ENCODE peak calls at places on chromosomes 5 and 9, in five cellular contexts. E is brain microvascular endothelial cell, C is upper lobe of left lung, N is lower lobe of right lung, Q is gastrocnemius medialis. F is an unnamed sample.

GRCh38 chr5:43854697-43855292 is 251.8 kb downstream of the NNT start:
- DNase-seq in Q (no peak), N (no peak), E (no peak), C (no peak), F (no peak)

GRCh38 chr5:145965804-145966203 is 29.4 kb downstream of the SH3RF2 start:
- DNase-seq in E (no peak), C (no peak), Q (peak), N (no peak), F (no peak)

GRCh38 chr9:93807166-93808013 is 147.8 kb downstream of the BARX1 start:
- DNase-seq in E (no peak), Q (no peak), N (no peak), C (peak), F (no peak)

GRCh38 chr9:136596630-136597031 is 50.8 kb upstream of the NOTCH1 start:
- DNase-seq in N (no peak), Q (no peak), E (no peak), C (peak), F (peak)

GRCh38 chr5:21152611-21153010 is 1164.6 kb upstream of the CDH18 start:
- DNase-seq in E (peak), N (no peak), Q (no peak), C (no peak), F (no peak)

GRCh38 chr5:11596185-11596584 is 308.1 kb downstream of the CTNND2 start:
- DNase-seq in C (no peak), E (no peak), Q (no peak), N (no peak), F (no peak)

GRCh38 chr9:136488247-136489214 is 5.7 kb upstream of the SEC16A start:
- DNase-seq in E (peak), N (peak), C (peak), Q (peak), F (no peak)

GRCh38 chr9:114911167-114911821 is 19.1 kb downstream of the TNFSF8 start:
- DNase-seq in Q (no peak), C (no peak), N (no peak), E (no peak), F (no peak)

GRCh38 chr9:11199335-11199734 is 586.5 kb upstream of the PTPRD start:
- DNase-seq in E (no peak), C (no peak), Q (no peak), N (no peak), F (no peak)

GRCh38 chr5:134511796-134512660 is 13.4 kb upstream of the JADE2 start:
- DNase-seq in E (peak), C (no peak), Q (peak), N (peak), F (no peak)

GRCh38 chr9:33329117-33329563 is 38.8 kb downstream of the NFX1 start:
- DNase-seq in C (no peak), E (peak), N (no peak), Q (peak), F (no peak)

GRCh38 chr9:114525505-114525904 is 20.2 kb upstream of the WHRN start:
- DNase-seq in N (no peak), C (no peak), Q (no peak), E (no peak), F (no peak)

GRCh38 chr9:127846451-127847154 is 7.9 kb downstream of the ENG start:
- DNase-seq in C (peak), E (no peak), N (no peak), Q (no peak), F (no peak)

GRCh38 chr9:108620767-108621166 is 235.0 kb downstream of the ACTL7B start:
- DNase-seq in N (no peak), Q (no peak), E (peak), C (no peak), F (no peak)

GRCh38 chr5:119897537-119898370 is 268.4 kb downstream of the FAM170A start:
- DNase-seq in N (no peak), Q (no peak), C (no peak), E (no peak), F (no peak)

GRCh38 chr5:36655171-36655570 is 48.8 kb downstream of the SLC1A3 start:
- DNase-seq in E (no peak), C (no peak), Q (peak), N (no peak), F (peak)

GRCh38 chr5:87042554-87042953 is 225.1 kb upstream of the RASA1 start:
- DNase-seq in E (no peak), N (no peak), C (peak), Q (no peak), F (no peak)

GRCh38 chr5:118548761-118549160 is 439.6 kb downstream of the DTWD2 start:
- DNase-seq in E (peak), N (no peak), Q (no peak), C (no peak), F (no peak)

GRCh38 chr9:110028281-110029075 is 179.5 kb downstream of the C9orf152 start:
- DNase-seq in Q (no peak), E (no peak), N (no peak), C (no peak), F (no peak)

GRCh38 chr9:87834357-87834756 is 48.3 kb upstream of the SPATA31E1 start:
- DNase-seq in N (no peak), C (no peak), E (no peak), Q (no peak), F (no peak)

GRCh38 chr9:27572566-27572917 is 739 bp downstream of the C9orf72 start:
- DNase-seq in C (no peak), N (no peak), E (peak), Q (peak), F (peak)

GRCh38 chr5:149697001-149697400 is 33.1 kb upstream of the PPARGC1B start:
- DNase-seq in N (no peak), Q (no peak), E (no peak), C (no peak), F (no peak)

GRCh38 chr5:140101179-140101578 is 12.7 kb upstream of the PURA start:
- DNase-seq in C (no peak), Q (no peak), E (no peak), N (no peak), F (no peak)

GRCh38 chr9:105399117-105399516 is 48.7 kb upstream of the FSD1L start:
- DNase-seq in C (no peak), E (no peak), N (no peak), Q (no peak), F (no peak)

GRCh38 chr5:143261748-143262392 is 141.6 kb downstream of the NR3C1 start:
- DNase-seq in N (no peak), E (peak), Q (no peak), C (no peak), F (no peak)

GRCh38 chr9:98045234-98046160 is 11.0 kb upstream of the NANS start:
- DNase-seq in Q (no peak), C (no peak), E (no peak), N (no peak), F (no peak)

GRCh38 chr9:137756045-137756744 is 121.4 kb upstream of the CACNA1B start:
- DNase-seq in C (no peak), E (no peak), Q (no peak), N (no peak), F (no peak)

GRCh38 chr9:100221538-100221937 is 122.5 kb downstream of the INVS start:
- DNase-seq in Q (no peak), E (no peak), N (no peak), C (no peak), F (no peak)

GRCh38 chr9:18746631-18747030 is 272.7 kb downstream of the ADAMTSL1 start:
- DNase-seq in E (no peak), N (no peak), C (no peak), Q (no peak), F (no peak)

GRCh38 chr9:95511232-95511951 is 5.4 kb downstream of the PTCH1 start:
- DNase-seq in N (peak), E (peak), C (no peak), Q (peak), F (peak)

GRCh38 chr9:115923903-115924668 is 229.5 kb upstream of the PAPPA start:
- DNase-seq in Q (no peak), C (no peak), E (peak), N (no peak), F (no peak)

GRCh38 chr9:120480707-120481106 is 99.3 kb downstream of the CDK5RAP2 start:
- DNase-seq in C (no peak), N (no peak), Q (peak), E (no peak), F (no peak)

GRCh38 chr9:97632406-97632991 is 669 bp downstream of the TSTD2 start:
- DNase-seq in C (no peak), N (peak), E (peak), Q (peak), F (no peak)

GRCh38 chr9:8140557-8140956 is 341.0 kb upstream of the DMAC1 start:
- DNase-seq in E (no peak), C (no peak), N (no peak), Q (no peak), F (no peak)

GRCh38 chr9:104071589-104071988 is 22.5 kb upstream of the SMC2 start:
- DNase-seq in E (no peak), N (no peak), Q (no peak), C (no peak), F (no peak)

GRCh38 chr5:25295067-25295466 is 650.3 kb upstream of the CDH10 start:
- DNase-seq in N (no peak), E (no peak), Q (no peak), C (no peak), F (no peak)

GRCh38 chr5:83564069-83564749 is 92.7 kb downstream of the VCAN start:
- DNase-seq in E (no peak), Q (no peak), N (no peak), C (no peak), F (no peak)

GRCh38 chr5:75412111-75412990 is 75.3 kb downstream of the HMGCR start:
- DNase-seq in E (no peak), N (no peak), C (no peak), Q (no peak), F (no peak)

GRCh38 chr9:101601904-101602765 is 7.4 kb upstream of the PPP3R2 start:
- DNase-seq in Q (no peak), C (no peak), E (peak), N (no peak), F (no peak)
- H3K27ac ChIP-seq in Q (no peak), C (no peak), E (no peak), N (no peak), F (no peak)

GRCh38 chr5:32687167-32687831 is 23.8 kb upstream of the NPR3 start:
- DNase-seq in Q (no peak), C (no peak), E (no peak), N (no peak), F (no peak)

GRCh38 chr5:32684261-32684660 is 26.9 kb upstream of the NPR3 start:
- DNase-seq in C (no peak), E (no peak), N (no peak), Q (no peak), F (no peak)

GRCh38 chr5:32692066-32692746 is 18.9 kb upstream of the NPR3 start:
- DNase-seq in Q (no peak), N (no peak), E (no peak), C (no peak), F (no peak)

GRCh38 chr5:32690153-32690552 is 21.0 kb upstream of the NPR3 start:
- DNase-seq in E (no peak), Q (no peak), N (no peak), C (no peak), F (no peak)
- TF ChIP-seq CTCF in E (peak), Q (no peak), N (no peak), C (no peak), F (no peak)

GRCh38 chr5:17020586-17021362 is 84.7 kb upstream of the MYO10 start:
- DNase-seq in E (no peak), Q (no peak), N (no peak), C (no peak), F (no peak)
- H3K4me3 ChIP-seq in E (no peak), Q (no peak), N (no peak), C (peak), F (no peak)

DNA sequence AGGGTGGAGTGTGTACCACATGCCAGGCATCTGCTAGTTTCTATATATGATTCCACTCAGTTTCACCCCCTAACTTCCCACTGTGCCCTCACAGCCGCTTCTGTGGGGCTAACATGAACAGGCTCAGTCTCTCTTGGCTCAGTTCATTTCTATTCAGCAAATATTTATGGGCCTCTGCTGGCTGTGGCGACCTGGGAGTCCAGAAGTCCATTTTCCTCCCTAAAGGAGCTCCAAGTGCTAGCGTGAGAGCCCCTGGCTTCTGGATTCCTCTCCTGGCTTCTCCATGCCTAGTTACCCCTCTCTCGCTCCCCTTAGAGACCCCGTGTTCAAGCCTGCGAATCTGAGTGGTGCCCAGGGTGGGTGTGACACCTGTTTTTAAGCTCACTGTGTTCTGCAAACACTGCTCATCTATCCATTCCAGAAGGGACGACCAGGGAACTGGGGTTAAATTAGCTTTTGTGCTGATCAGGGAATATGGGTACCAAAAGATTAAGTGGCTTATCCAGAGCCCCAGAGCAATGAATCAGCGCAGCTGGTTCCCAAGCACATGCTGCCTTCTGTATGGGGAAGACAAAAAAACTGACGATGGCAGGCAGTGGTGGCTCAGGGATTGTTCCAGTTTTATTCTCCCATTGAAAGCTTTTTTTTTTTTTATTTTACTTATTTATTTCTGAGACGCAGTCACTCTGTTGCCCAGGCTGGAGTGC is 57.6 kb downstream of the HMCN2 start:
- DNase-seq in C (no peak), N (no peak), Q (no peak), E (no peak), F (no peak)
- H3K27ac ChIP-seq in C (no peak), N (no peak), Q (peak), E (no peak), F (no peak)

GRCh38 chr5:176542596-176543427 is 5.6 kb upstream of the RNF44 start:
- DNase-seq in Q (no peak), E (no peak), C (peak), N (no peak), F (peak)
- TF ChIP-seq CTCF in Q (no peak), E (no peak), C (peak), N (no peak), F (no peak)

GRCh38 chr5:32645246-32645645 is 59.9 kb downstream of the SUB1 start:
- DNase-seq in C (no peak), N (no peak), Q (no peak), E (peak), F (no peak)
- H3K4me3 ChIP-seq in C (no peak), N (no peak), Q (no peak), E (no peak), F (no peak)

GRCh38 chr5:12865529-12865928 is 961.3 kb upstream of the CTNND2 start:
- DNase-seq in E (no peak), N (no peak), C (no peak), Q (no peak), F (no peak)

GRCh38 chr5:12876541-12877298 is 972.5 kb upstream of the CTNND2 start:
- DNase-seq in N (no peak), E (no peak), Q (no peak), C (no peak), F (no peak)

GRCh38 chr5:12870870-12871539 is 966.8 kb upstream of the CTNND2 start:
- DNase-seq in E (no peak), C (no peak), Q (no peak), N (no peak), F (no peak)
- H3K27ac ChIP-seq in E (no peak), C (no peak), Q (no peak), N (no peak), F (no peak)

GRCh38 chr9:9924369-9924768 is 688.4 kb downstream of the PTPRD start:
- DNase-seq in Q (no peak), N (no peak), E (no peak), C (no peak), F (no peak)

GRCh38 chr9:9919174-9919573 is 693.6 kb downstream of the PTPRD start:
- DNase-seq in Q (no peak), N (no peak), E (no peak), C (no peak), F (no peak)

GRCh38 chr9:9917400-9917799 is 695.4 kb downstream of the PTPRD start:
- DNase-seq in E (no peak), N (no peak), C (no peak), Q (no peak), F (no peak)

GRCh38 chr9:9921771-9922170 is 691.0 kb downstream of the PTPRD start:
- DNase-seq in N (no peak), C (no peak), E (no peak), Q (no peak), F (no peak)

GRCh38 chr9:9920425-9920824 is 692.4 kb downstream of the PTPRD start:
- DNase-seq in E (no peak), Q (no peak), N (no peak), C (no peak), F (no peak)
- TF ChIP-seq CTCF in E (peak), Q (no peak), N (no peak), C (no peak), F (peak)

DNA sequence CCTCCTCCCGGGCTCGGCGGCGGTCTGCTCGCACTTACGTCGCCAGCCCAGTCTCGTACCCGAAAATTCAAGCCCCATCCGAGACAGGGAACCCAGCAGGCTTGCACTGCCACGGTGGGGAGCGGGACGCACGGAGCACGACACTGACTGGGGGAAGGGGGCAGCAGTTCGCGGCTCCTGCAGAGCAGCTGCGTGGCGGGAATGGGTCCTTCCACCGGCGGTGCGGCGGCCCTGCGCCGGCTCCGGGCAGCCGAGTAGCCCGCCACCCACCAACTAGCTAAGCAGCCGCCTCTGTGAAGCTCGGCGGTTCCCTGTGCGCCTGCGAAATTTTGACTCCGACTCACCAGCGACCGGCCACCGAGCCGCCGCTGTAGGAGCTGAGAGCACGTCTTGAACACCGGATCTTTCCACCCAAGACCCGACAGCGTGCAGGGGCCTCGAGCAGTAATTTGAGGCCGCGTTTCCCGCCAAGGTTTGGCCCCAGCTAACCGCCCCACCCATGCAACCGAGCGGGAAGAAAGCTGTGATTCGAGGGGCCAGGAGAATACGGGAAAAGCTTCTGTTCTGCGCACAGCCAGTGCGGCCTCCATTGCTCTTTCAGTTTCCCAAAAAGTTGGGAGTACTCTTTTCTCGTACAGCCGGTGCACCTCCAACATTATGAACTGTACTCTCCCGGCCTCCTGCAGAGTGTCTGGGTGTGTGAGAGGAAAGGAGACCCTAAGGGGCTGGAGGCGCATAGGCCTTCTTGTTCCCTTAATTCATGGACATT is 3.7 kb downstream of the MCIDAS start:
- DNase-seq in Q (no peak), N (no peak), C (peak), E (no peak), F (no peak)
- H3K4me3 ChIP-seq in Q (peak), N (no peak), C (no peak), E (no peak), F (no peak)

DNA sequence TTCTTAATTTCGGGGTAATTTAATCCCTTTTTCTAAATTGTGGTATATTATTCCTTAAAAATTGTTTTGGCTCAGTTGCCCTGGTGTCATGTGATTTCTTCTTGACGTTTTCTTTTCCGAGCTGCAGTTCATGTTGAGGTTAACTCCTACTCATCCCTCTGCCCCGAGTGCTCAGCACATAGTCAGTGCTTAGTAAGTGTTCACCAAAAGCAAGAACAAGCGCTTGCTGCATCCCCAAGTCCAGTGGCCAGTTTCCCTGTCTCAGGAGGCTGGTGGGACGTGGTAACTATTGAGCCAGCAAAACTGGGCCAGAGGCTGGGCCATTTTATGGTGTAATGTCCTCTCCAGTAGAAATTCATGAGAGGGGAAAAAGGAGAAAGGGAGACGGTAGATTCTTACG is 23.3 kb downstream of the TRIO start:
- DNase-seq in Q (no peak), N (no peak), E (no peak), C (no peak), F (no peak)
- H3K27ac ChIP-seq in Q (no peak), N (no peak), E (peak), C (no peak), F (no peak)

F was measured in dorsolateral prefrontal cortex.